ENCODE peak calls at places on chromosomes 3 and 15, in eight cellular contexts. M, X, A, T, R, N, E and Z are unnamed samples.

GRCh38 chr3:61778095-61778494 is 216.7 kb downstream of the PTPRG start:
- DNase-seq in E (no peak), M (no peak), R (no peak), T (no peak), N (no peak), A (no peak), X (no peak), Z (no peak)

GRCh38 chr3:196169836-196170240 is 41.4 kb downstream of the ZDHHC19 start:
- DNase-seq in A (no peak), R (no peak), N (no peak), E (no peak), M (no peak), X (no peak), T (no peak), Z (no peak)

GRCh38 chr3:72462611-72463011 is 385.6 kb downstream of the SHQ1 start:
- DNase-seq in X (no peak), T (no peak), M (no peak), R (no peak), E (no peak), N (no peak), A (no peak), Z (no peak)

GRCh38 chr3:158443632-158444031 is 127.4 kb upstream of the MLF1 start:
- DNase-seq in R (no peak), E (no peak), M (no peak), A (no peak), T (no peak), N (no peak), X (no peak), Z (no peak)

GRCh38 chr3:44825264-44825925 is 36.3 kb upstream of the TMEM42 start:
- DNase-seq in N (peak), R (peak), T (no peak), E (no peak), M (no peak), A (no peak), X (no peak), Z (peak)

GRCh38 chr3:129609591-129610169 is 3.2 kb upstream of the PLXND1 start:
- DNase-seq in X (no peak), T (no peak), N (no peak), A (no peak), R (no peak), M (no peak), E (no peak), Z (peak)

GRCh38 chr15:82999905-83000671 is 11.4 kb downstream of the C15orf40 start:
- DNase-seq in E (no peak), M (no peak), N (peak), A (peak), X (no peak), T (no peak), R (no peak), Z (peak)

GRCh38 chr3:37957185-37957936 is 33.2 kb upstream of the VILL start:
- DNase-seq in T (peak), R (no peak), N (no peak), E (no peak), M (no peak), A (no peak), X (no peak), Z (no peak)

GRCh38 chr3:45957606-45958005 is 14.3 kb downstream of the CXCR6 start:
- DNase-seq in T (no peak), N (no peak), A (peak), E (no peak), M (no peak), R (no peak), X (no peak), Z (no peak)

GRCh38 chr15:36363335-36363734 is 216.1 kb upstream of the CDIN1 start:
- DNase-seq in A (no peak), T (no peak), E (no peak), R (peak), N (peak), X (no peak), M (no peak), Z (peak)

GRCh38 chr3:70726096-70726745 is 413.8 kb upstream of the MDFIC2 start:
- DNase-seq in N (no peak), A (no peak), M (no peak), X (no peak), T (no peak), E (no peak), R (no peak), Z (peak)

GRCh38 chr15:98953000-98953776 is 54.4 kb downstream of the PGPEP1L start:
- DNase-seq in A (no peak), N (peak), M (no peak), E (no peak), T (no peak), R (no peak), X (no peak), Z (no peak)

GRCh38 chr3:142663865-142664264 is 60.0 kb upstream of the TRPC1 start:
- DNase-seq in A (no peak), X (no peak), T (no peak), M (no peak), E (no peak), R (no peak), N (no peak), Z (no peak)

GRCh38 chr3:55607844-55608243 is 120.7 kb upstream of the WNT5A start:
- DNase-seq in M (no peak), R (no peak), T (no peak), X (no peak), A (no peak), E (no peak), N (no peak), Z (no peak)

GRCh38 chr3:11581237-11582122 is 62.2 kb downstream of the VGLL4 start:
- DNase-seq in N (no peak), A (peak), X (no peak), M (no peak), T (peak), E (no peak), R (no peak), Z (no peak)

GRCh38 chr3:180332608-180333007 is 269.4 kb upstream of the TTC14 start:
- DNase-seq in A (no peak), R (no peak), E (no peak), M (no peak), N (no peak), X (no peak), T (no peak), Z (no peak)

GRCh38 chr3:42067324-42067723 is 23.8 kb upstream of the TRAK1 start:
- DNase-seq in R (no peak), A (no peak), N (peak), T (no peak), X (no peak), M (no peak), E (no peak), Z (peak)

GRCh38 chr15:33150993-33151392 is 43.5 kb downstream of the FMN1 start:
- DNase-seq in A (no peak), N (no peak), E (no peak), X (no peak), M (no peak), R (no peak), T (no peak), Z (no peak)

GRCh38 chr15:50315814-50316630 is 39.0 kb downstream of the GABPB1 start:
- DNase-seq in E (no peak), R (no peak), M (no peak), X (no peak), N (peak), T (no peak), A (peak), Z (peak)

GRCh38 chr15:92112180-92112579 is 258.7 kb downstream of the SLCO3A1 start:
- DNase-seq in M (no peak), E (no peak), X (no peak), N (peak), R (no peak), T (no peak), A (no peak), Z (peak)

GRCh38 chr15:67049351-67050044 is 15.9 kb upstream of the SMAD3 start:
- DNase-seq in M (no peak), A (no peak), X (no peak), E (no peak), R (peak), T (peak), N (no peak), Z (peak)

GRCh38 chr3:2090512-2090911 is 8.2 kb upstream of the CNTN4 start:
- DNase-seq in E (no peak), N (no peak), X (no peak), T (no peak), M (no peak), A (no peak), R (no peak), Z (no peak)

GRCh38 chr3:141313091-141313683 is 55.1 kb upstream of the ZBTB38 start:
- DNase-seq in A (no peak), N (no peak), E (no peak), T (no peak), R (no peak), X (no peak), M (no peak), Z (no peak)

GRCh38 chr3:152785051-152785450 is 49.9 kb upstream of the P2RY1 start:
- DNase-seq in A (no peak), X (no peak), N (no peak), E (no peak), R (no peak), T (no peak), M (no peak), Z (no peak)

GRCh38 chr3:42988566-42988965 is 9.5 kb downstream of the GASK1A start:
- DNase-seq in N (no peak), R (no peak), A (no peak), M (no peak), E (no peak), X (no peak), T (no peak), Z (no peak)

GRCh38 chr3:134904796-134905646 is 110.0 kb downstream of the EPHB1 start:
- DNase-seq in R (no peak), X (no peak), T (no peak), E (no peak), A (peak), N (no peak), M (no peak), Z (peak)

GRCh38 chr3:17833786-17834559 is 91.5 kb upstream of the TBC1D5 start:
- DNase-seq in X (no peak), R (no peak), N (no peak), M (no peak), T (no peak), A (no peak), E (no peak), Z (no peak)

GRCh38 chr3:53084310-53085001 is 38.6 kb upstream of the SFMBT1 start:
- DNase-seq in X (no peak), R (no peak), A (no peak), M (no peak), T (peak), N (no peak), E (no peak), Z (peak)

GRCh38 chr3:124924741-124925140 is 9.8 kb downstream of the MUC13 start:
- DNase-seq in X (no peak), T (no peak), R (no peak), M (no peak), E (no peak), A (no peak), N (peak), Z (peak)

GRCh38 chr3:147422934-147423599 is 13.9 kb downstream of the ZIC1 start:
- DNase-seq in N (no peak), M (no peak), A (no peak), X (no peak), E (no peak), R (no peak), T (no peak), Z (no peak)

GRCh38 chr3:8445861-8446260 is 55.8 kb upstream of the LMCD1 start:
- DNase-seq in A (no peak), E (no peak), M (peak), T (no peak), R (peak), X (no peak), N (peak), Z (peak)

GRCh38 chr3:58651268-58651667 is 15.3 kb downstream of the FAM3D start:
- DNase-seq in X (no peak), R (no peak), T (no peak), E (no peak), N (peak), M (no peak), A (no peak), Z (no peak)

GRCh38 chr3:107753494-107753893 is 230.7 kb downstream of the BBX start:
- DNase-seq in R (no peak), T (no peak), X (no peak), M (no peak), E (no peak), N (peak), A (peak), Z (peak)

GRCh38 chr3:127061641-127062040 is 78.7 kb downstream of the PLXNA1 start:
- DNase-seq in A (no peak), E (no peak), X (no peak), M (no peak), R (no peak), T (no peak), N (no peak), Z (no peak)

GRCh38 chr3:105828703-105829102 is 40.1 kb downstream of the CBLB start:
- DNase-seq in E (no peak), R (no peak), X (no peak), T (no peak), A (no peak), M (no peak), N (no peak), Z (no peak)

GRCh38 chr3:35262376-35262775 is 376.9 kb upstream of the ARPP21 start:
- DNase-seq in T (no peak), A (no peak), N (no peak), X (no peak), E (no peak), R (no peak), M (no peak), Z (no peak)

GRCh38 chr15:88535100-88535499 is 11.4 kb downstream of the DET1 start:
- DNase-seq in T (no peak), A (no peak), R (no peak), M (no peak), X (no peak), N (no peak), E (no peak), Z (no peak)

GRCh38 chr3:186783731-186784515 is 546 bp downstream of the EIF4A2 start:
- DNase-seq in N (peak), T (peak), A (peak), X (peak), E (peak), R (no peak), M (peak), Z (peak)